ENCODE peak calls at places on chromosomes 4 and X, in seven cellular contexts. R is Peyer's patch, P is heart left ventricle, W is body of pancreas, L is transverse colon, S is A549, M is NB4. I is an unnamed sample.

GRCh38 chr4:36026348-36026747 is 218.0 kb downstream of the ARAP2 start:
- DNase-seq in S (no peak), W (no peak), R (no peak), L (no peak), M (no peak), P (no peak), I (no peak)

GRCh38 chr4:94960703-94961102 is 202.9 kb downstream of the BMPR1B start:
- DNase-seq in R (no peak), L (no peak), W (no peak), S (no peak), P (no peak), M (no peak), I (no peak)

GRCh38 chrX:41558531-41558930 is 111.4 kb downstream of the NYX start:
- DNase-seq in S (peak; percentile 14), L (no peak), W (no peak), M (peak; percentile 36), P (no peak), R (no peak), I (no peak)

GRCh38 chr4:113468165-113469022 is 293.1 kb downstream of the CAMK2D start:
- DNase-seq in L (peak; percentile 68), M (peak; percentile 23), R (peak; percentile 89), S (peak; percentile 31), W (peak; percentile 48), P (peak; percentile 89), I (peak; percentile 46)

GRCh38 chr4:102551946-102552575 is 50.9 kb downstream of the NFKB1 start:
- DNase-seq in P (no peak), R (no peak), W (no peak), S (no peak), M (no peak), L (no peak), I (no peak)

GRCh38 chr4:48329976-48330375 is 11.4 kb upstream of the SLAIN2 start:
- DNase-seq in R (no peak), M (no peak), L (no peak), W (no peak), P (no peak), S (no peak), I (no peak)

GRCh38 chr4:36677122-36677521 is 395.7 kb downstream of the DTHD1 start:
- DNase-seq in W (no peak), M (no peak), R (no peak), L (no peak), S (no peak), P (no peak), I (no peak)

GRCh38 chr4:137896221-137896737 is 345.9 kb downstream of the SLC7A11 start:
- DNase-seq in L (no peak), P (no peak), S (no peak), W (no peak), M (no peak), R (no peak), I (no peak)

GRCh38 chr4:156969136-156969535 is 2.5 kb downstream of the PDGFC start:
- DNase-seq in P (no peak), R (no peak), S (no peak), L (no peak), M (no peak), W (no peak), I (no peak)

GRCh38 chr4:176277162-176277904 is 8.3 kb upstream of the ASB5 start:
- DNase-seq in R (peak; percentile 57), L (peak; percentile 52), P (peak; percentile 48), W (peak; percentile 74), M (peak; percentile 22), S (peak; percentile 55), I (peak; percentile 65)

GRCh38 chrX:31563792-31564191 is 492.0 kb upstream of the FTHL17 start:
- DNase-seq in S (no peak), P (no peak), R (no peak), L (no peak), M (peak; percentile 2), W (no peak), I (no peak)

GRCh38 chr4:118989098-118990080 is 100.7 kb downstream of the SYNPO2 start:
- DNase-seq in W (no peak), P (no peak), M (no peak), S (peak; percentile 7), R (no peak), L (no peak), I (no peak)

GRCh38 chr4:70868778-70869177 is 29.1 kb upstream of the GRSF1 start:
- DNase-seq in S (no peak), P (no peak), L (no peak), R (no peak), W (no peak), M (no peak), I (no peak)

GRCh38 chr4:85755285-85755684 is 280.3 kb downstream of the ARHGAP24 start:
- DNase-seq in S (no peak), W (no peak), P (no peak), M (no peak), L (no peak), R (no peak), I (no peak)

GRCh38 chr4:111806331-111806730 is 338.9 kb upstream of the FAM241A start:
- DNase-seq in R (peak; percentile 46), W (no peak), S (peak; percentile 16), M (peak; percentile 8), P (no peak), L (no peak), I (no peak)

GRCh38 chr4:119394826-119395225 is 72.9 kb upstream of the FABP2 start:
- DNase-seq in S (no peak), M (no peak), L (no peak), P (no peak), W (no peak), R (no peak), I (peak; percentile 60)

GRCh38 chrX:17769701-17770269 is 32.5 kb downstream of the SCML1 start:
- DNase-seq in P (no peak), R (no peak), S (no peak), M (no peak), W (no peak), L (no peak), I (no peak)

GRCh38 chrX:103376118-103376978 is at the start of gene BEX3:
- DNase-seq in S (peak; percentile 48), P (peak; percentile 53), R (peak; percentile 48), M (no peak), W (peak; percentile 68), L (peak; percentile 47), I (peak; percentile 68)

GRCh38 chrX:124441971-124442370 is 95.6 kb downstream of the SH2D1A start:
- DNase-seq in S (no peak), W (no peak), L (no peak), M (no peak), R (no peak), P (no peak), I (no peak)

GRCh38 chr4:85039526-85039925 is 73.0 kb upstream of the WDFY3 start:
- DNase-seq in W (no peak), P (no peak), R (no peak), M (no peak), L (no peak), S (no peak), I (no peak)

GRCh38 chrX:154526901-154527675 is 11.1 kb upstream of the FAM3A start:
- DNase-seq in P (peak; percentile 73), L (peak; percentile 84), W (peak; percentile 79), M (peak; percentile 77), S (no peak), R (peak; percentile 90), I (peak; percentile 86)

GRCh38 chr4:56760194-56760593 is 61.3 kb downstream of the SPINK2 start:
- DNase-seq in M (no peak), W (no peak), L (no peak), P (no peak), R (peak; percentile 64), S (no peak), I (no peak)

GRCh38 chrX:109797311-109797975 is 64.4 kb upstream of the ACSL4 start:
- DNase-seq in W (no peak), P (no peak), R (no peak), S (no peak), L (no peak), M (no peak), I (no peak)

GRCh38 chr4:56791316-56791715 is 30.2 kb downstream of the SPINK2 start:
- DNase-seq in W (no peak), S (no peak), M (no peak), L (no peak), R (no peak), P (no peak), I (no peak)

GRCh38 chrX:147953976-147954375 is 27.2 kb upstream of the FMR1NB start:
- DNase-seq in R (no peak), M (peak; percentile 1), L (no peak), W (peak; percentile 14), P (no peak), S (no peak), I (peak; percentile 16)

GRCh38 chrX:86047174-86047991 is at the start of gene CHM:
- DNase-seq in M (peak; percentile 81), P (peak; percentile 43), L (peak; percentile 58), R (peak; percentile 81), S (peak; percentile 75), W (peak; percentile 52), I (peak; percentile 90)

GRCh38 chr4:180449395-180449956 is 1793.7 kb upstream of the TENM3 start:
- DNase-seq in L (no peak), P (no peak), R (no peak), M (peak; percentile 48), W (no peak), S (peak; percentile 19), I (peak; percentile 81)

GRCh38 chr4:185534850-185535761 is at the start of gene PDLIM3:
- DNase-seq in L (peak; percentile 58), W (peak; percentile 68), M (no peak), P (peak; percentile 87), S (peak; percentile 21), R (peak; percentile 55), I (peak; percentile 55)
- TF ChIP-seq POLR2A in L (peak; percentile 78), W (peak; percentile 55), M (no peak), P (peak; percentile 99), S (no peak), R (no peak), I (no peak)

GRCh38 chr4:186723207-186724047 is at the start of gene FAT1:
- DNase-seq in P (peak; percentile 71), W (peak; percentile 69), S (peak; percentile 35), R (peak; percentile 71), M (no peak), L (peak; percentile 71), I (peak; percentile 75)
- TF ChIP-seq POLR2A in P (no peak), W (peak; percentile 54), S (peak; percentile 39), R (peak; percentile 47), M (no peak), L (peak; percentile 74), I (no peak)

GRCh38 chr4:88753658-88754431 is 56.2 kb upstream of the NAP1L5 start:
- DNase-seq in S (no peak), P (no peak), M (no peak), L (no peak), W (no peak), R (no peak), I (no peak)
- TF ChIP-seq POLR2A in S (no peak), P (no peak), M (no peak), L (no peak), W (no peak), R (no peak), I (no peak)

GRCh38 chr4:492412-492811 is 6.5 kb downstream of the ZNF721 start:
- DNase-seq in P (no peak), R (no peak), W (no peak), M (no peak), L (no peak), S (no peak), I (no peak)
- TF ChIP-seq POLR2A in P (no peak), R (no peak), W (no peak), M (no peak), L (no peak), S (no peak), I (no peak)

I was measured in testis.